ENCODE peak calls at places on chromosomes 16 and 17, in eight cellular contexts. F, D, U, V, N, Q, J and R are unnamed samples.

GRCh38 chr16:57999366-57999970 is 1.0 kb downstream of the ZNF319 start:
- DNase-seq in F (peak), D (no peak), U (no peak), V (no peak), N (peak), Q (no peak), J (peak), R (no peak)

GRCh38 chr16:29736112-29736511 is 9.7 kb downstream of the C16orf54 start:
- DNase-seq in F (no peak), D (no peak), U (no peak), V (no peak), N (no peak), Q (no peak), J (no peak), R (no peak)

GRCh38 chr16:89095401-89095974 is 1.8 kb downstream of the ACSF3 start:
- DNase-seq in F (no peak), D (no peak), U (no peak), V (no peak), N (peak), Q (no peak), J (no peak), R (no peak)

GRCh38 chr17:40553694-40554534 is 11.4 kb downstream of the CCR7 start:
- DNase-seq in F (no peak), D (no peak), U (no peak), V (peak), N (peak), Q (peak), J (peak), R (peak)

GRCh38 chr16:46673320-46674013 is 15.5 kb downstream of the VPS35 start:
- DNase-seq in F (peak), D (no peak), U (no peak), V (peak), N (peak), Q (no peak), J (peak), R (no peak)

GRCh38 chr16:31712064-31712540 is 161.5 kb upstream of the ZNF267 start:
- DNase-seq in F (no peak), D (no peak), U (no peak), V (no peak), N (no peak), Q (no peak), J (no peak), R (no peak)

GRCh38 chr16:85090873-85091521 is 21.3 kb downstream of the CIBAR2 start:
- DNase-seq in F (no peak), D (no peak), U (no peak), V (no peak), N (peak), Q (no peak), J (no peak), R (no peak)

GRCh38 chr17:69870751-69871199 is 204.2 kb upstream of the KCNJ16 start:
- DNase-seq in F (no peak), D (peak), U (no peak), V (no peak), N (peak), Q (no peak), J (no peak), R (no peak)

GRCh38 chr17:5705081-5705875 is 121.0 kb upstream of the NLRP1 start:
- DNase-seq in F (no peak), D (no peak), U (no peak), V (no peak), N (no peak), Q (no peak), J (peak), R (no peak)

GRCh38 chr16:23504076-23504452 is 6.2 kb downstream of the GGA2 start:
- DNase-seq in F (no peak), D (no peak), U (no peak), V (no peak), N (peak), Q (no peak), J (no peak), R (no peak)

GRCh38 chr16:50151744-50152143 is 1.4 kb upstream of the TENT4B start:
- DNase-seq in F (no peak), D (no peak), U (no peak), V (no peak), N (no peak), Q (no peak), J (peak), R (no peak)

GRCh38 chr17:52149626-52150025 is 8.9 kb downstream of the CA10 start:
- DNase-seq in F (no peak), D (no peak), U (no peak), V (no peak), N (no peak), Q (no peak), J (no peak), R (no peak)

GRCh38 chr17:50354776-50355175 is 8.8 kb downstream of the XYLT2 start:
- DNase-seq in F (no peak), D (no peak), U (no peak), V (no peak), N (no peak), Q (no peak), J (no peak), R (no peak)

GRCh38 chr17:77793888-77794235 is 164.6 kb upstream of the TNRC6C start:
- DNase-seq in F (no peak), D (no peak), U (no peak), V (no peak), N (no peak), Q (no peak), J (no peak), R (no peak)

GRCh38 chr17:73099504-73099903 is 7.0 kb upstream of the SLC39A11 start:
- DNase-seq in F (no peak), D (no peak), U (no peak), V (no peak), N (no peak), Q (no peak), J (no peak), R (no peak)

GRCh38 chr16:88395669-88396584 is 13.2 kb downstream of the ZNF469 start:
- DNase-seq in F (no peak), D (no peak), U (no peak), V (no peak), N (no peak), Q (no peak), J (no peak), R (no peak)

GRCh38 chr17:30164531-30164930 is 47.9 kb downstream of the NSRP1 start:
- DNase-seq in F (no peak), D (no peak), U (no peak), V (no peak), N (no peak), Q (no peak), J (no peak), R (no peak)

GRCh38 chr16:69772560-69773254 is 10.6 kb downstream of the WWP2 start:
- DNase-seq in F (no peak), D (no peak), U (no peak), V (no peak), N (peak), Q (no peak), J (peak), R (no peak)

GRCh38 chr16:57023541-57024249 is 34.3 kb downstream of the NLRC5 start:
- DNase-seq in F (peak), D (no peak), U (peak), V (no peak), N (no peak), Q (no peak), J (peak), R (no peak)

GRCh38 chr17:79664925-79665738 is 54.3 kb upstream of the RBFOX3 start:
- DNase-seq in F (no peak), D (no peak), U (no peak), V (no peak), N (peak), Q (peak), J (no peak), R (no peak)

GRCh38 chr17:18182190-18182977 is 1.2 kb upstream of the ALKBH5 start:
- DNase-seq in F (no peak), D (no peak), U (no peak), V (no peak), N (no peak), Q (peak), J (peak), R (no peak)

GRCh38 chr17:30586818-30587595 is 109.8 kb downstream of the GOSR1 start:
- DNase-seq in F (no peak), D (no peak), U (no peak), V (no peak), N (peak), Q (no peak), J (no peak), R (no peak)

GRCh38 chr17:12545877-12546513 is 119.7 kb upstream of the MYOCD start:
- DNase-seq in F (no peak), D (no peak), U (no peak), V (peak), N (peak), Q (no peak), J (peak), R (no peak)

GRCh38 chr16:70706948-70707465 is 21.2 kb upstream of the MTSS2 start:
- DNase-seq in F (no peak), D (no peak), U (no peak), V (no peak), N (peak), Q (no peak), J (no peak), R (no peak)

GRCh38 chr16:23546778-23547177 is 10.4 kb downstream of the EARS2 start:
- DNase-seq in F (no peak), D (no peak), U (no peak), V (no peak), N (no peak), Q (no peak), J (no peak), R (no peak)

GRCh38 chr17:79628861-79629547 is 18.2 kb upstream of the RBFOX3 start:
- DNase-seq in F (no peak), D (no peak), U (no peak), V (no peak), N (no peak), Q (no peak), J (no peak), R (no peak)

GRCh38 chr17:9886141-9886930 is 18.7 kb downstream of the RCVRN start:
- DNase-seq in F (no peak), D (no peak), U (no peak), V (peak), N (no peak), Q (no peak), J (no peak), R (no peak)